ENCODE peak calls at places on chromosomes 11 and 22, in five cellular contexts. One of them, this sample, is unnamed.

GRCh38 chr22:36816338-36816634 is 549 bp downstream of the PVALB start:
- DNase-seq in fibroblast of lung: no peak
- DNase-seq in mammary epithelial cell: no peak
- DNase-seq in neural progenitor cell: peak
- DNase-seq in GM12865: no peak
- DNase-seq in this sample: no peak

GRCh38 chr22:20267441-20268288 is 453 bp downstream of the RTN4R start:
- DNase-seq in fibroblast of lung: no peak
- DNase-seq in mammary epithelial cell: peak
- DNase-seq in neural progenitor cell: peak
- DNase-seq in GM12865: no peak
- DNase-seq in this sample: no peak

GRCh38 chr11:110349109-110349996 is 52.9 kb upstream of the RDX start:
- DNase-seq in fibroblast of lung: peak
- DNase-seq in mammary epithelial cell: peak
- DNase-seq in neural progenitor cell: peak
- DNase-seq in GM12865: peak
- DNase-seq in this sample: no peak

GRCh38 chr11:120675171-120675570 is 163.6 kb downstream of the GRIK4 start:
- DNase-seq in fibroblast of lung: peak
- DNase-seq in mammary epithelial cell: no peak
- DNase-seq in neural progenitor cell: no peak
- DNase-seq in GM12865: no peak
- DNase-seq in this sample: peak

GRCh38 chr11:94084164-94084563 is 44.5 kb upstream of the PANX1 start:
- DNase-seq in fibroblast of lung: no peak
- DNase-seq in mammary epithelial cell: no peak
- DNase-seq in neural progenitor cell: no peak
- DNase-seq in GM12865: no peak
- DNase-seq in this sample: no peak

GRCh38 chr11:10263929-10264328 is 30.1 kb downstream of the SBF2 start:
- DNase-seq in fibroblast of lung: peak
- DNase-seq in mammary epithelial cell: peak
- DNase-seq in neural progenitor cell: no peak
- DNase-seq in GM12865: no peak
- DNase-seq in this sample: peak

GRCh38 chr22:17787159-17788022 is 13.1 kb upstream of the BID start:
- DNase-seq in fibroblast of lung: peak
- DNase-seq in mammary epithelial cell: no peak
- DNase-seq in neural progenitor cell: no peak
- DNase-seq in GM12865: no peak
- DNase-seq in this sample: no peak

GRCh38 chr22:50089231-50090140 is at the start of gene MOV10L1:
- DNase-seq in fibroblast of lung: peak
- DNase-seq in mammary epithelial cell: no peak
- DNase-seq in neural progenitor cell: no peak
- DNase-seq in GM12865: no peak
- DNase-seq in this sample: no peak

GRCh38 chr11:70775386-70775785 is 377.1 kb downstream of the CTTN start:
- DNase-seq in fibroblast of lung: no peak
- DNase-seq in mammary epithelial cell: no peak
- DNase-seq in neural progenitor cell: no peak
- DNase-seq in GM12865: no peak
- DNase-seq in this sample: no peak

GRCh38 chr11:110599207-110599606 is 113.0 kb downstream of the ARHGAP20 start:
- DNase-seq in fibroblast of lung: no peak
- DNase-seq in mammary epithelial cell: no peak
- DNase-seq in neural progenitor cell: no peak
- DNase-seq in GM12865: no peak
- DNase-seq in this sample: no peak

GRCh38 chr22:40624770-40625169 is 11.7 kb downstream of the MRTFA start:
- DNase-seq in fibroblast of lung: no peak
- DNase-seq in mammary epithelial cell: no peak
- DNase-seq in neural progenitor cell: no peak
- DNase-seq in GM12865: no peak
- DNase-seq in this sample: no peak

GRCh38 chr11:43419460-43419859 is 60.7 kb downstream of the TTC17 start:
- DNase-seq in fibroblast of lung: peak
- DNase-seq in mammary epithelial cell: peak
- DNase-seq in neural progenitor cell: peak
- DNase-seq in GM12865: peak
- DNase-seq in this sample: peak

GRCh38 chr11:36702330-36703054 is 104.5 kb upstream of the RAG2 start:
- DNase-seq in fibroblast of lung: peak
- DNase-seq in mammary epithelial cell: peak
- DNase-seq in neural progenitor cell: peak
- DNase-seq in GM12865: peak
- DNase-seq in this sample: peak

GRCh38 chr22:47308886-47309285 is 546.4 kb downstream of the TBC1D22A start:
- DNase-seq in fibroblast of lung: no peak
- DNase-seq in mammary epithelial cell: no peak
- DNase-seq in neural progenitor cell: no peak
- DNase-seq in GM12865: no peak
- DNase-seq in this sample: no peak

GRCh38 chr22:49373289-49373666 is 454.4 kb downstream of the BRD1 start:
- DNase-seq in fibroblast of lung: no peak
- DNase-seq in mammary epithelial cell: no peak
- DNase-seq in neural progenitor cell: no peak
- DNase-seq in GM12865: no peak
- DNase-seq in this sample: no peak

GRCh38 chr11:59849129-59849528 is 3.8 kb upstream of the CBLIF start:
- DNase-seq in fibroblast of lung: no peak
- DNase-seq in mammary epithelial cell: no peak
- DNase-seq in neural progenitor cell: no peak
- DNase-seq in GM12865: no peak
- DNase-seq in this sample: no peak

GRCh38 chr22:27512283-27512761 is 289.2 kb downstream of the MN1 start:
- DNase-seq in fibroblast of lung: peak
- DNase-seq in mammary epithelial cell: peak
- DNase-seq in neural progenitor cell: no peak
- DNase-seq in GM12865: no peak
- DNase-seq in this sample: peak

GRCh38 chr11:13942908-13943505 is 19.5 kb upstream of the SPON1 start:
- DNase-seq in fibroblast of lung: peak
- DNase-seq in mammary epithelial cell: peak
- DNase-seq in neural progenitor cell: no peak
- DNase-seq in GM12865: no peak
- DNase-seq in this sample: no peak

GRCh38 chr11:61362542-61362875 is 335 bp downstream of the TMEM138 start:
- DNase-seq in fibroblast of lung: peak
- DNase-seq in mammary epithelial cell: no peak
- DNase-seq in neural progenitor cell: no peak
- DNase-seq in GM12865: peak
- DNase-seq in this sample: no peak

GRCh38 chr11:78295347-78295746 is 106.6 kb downstream of the USP35 start:
- DNase-seq in fibroblast of lung: no peak
- DNase-seq in mammary epithelial cell: no peak
- DNase-seq in neural progenitor cell: no peak
- DNase-seq in GM12865: no peak
- DNase-seq in this sample: no peak

GRCh38 chr11:70324354-70325115 is 54.0 kb downstream of the PPFIA1 start:
- DNase-seq in fibroblast of lung: peak
- DNase-seq in mammary epithelial cell: no peak
- DNase-seq in neural progenitor cell: peak
- DNase-seq in GM12865: peak
- DNase-seq in this sample: no peak

GRCh38 chr11:10654211-10655150 is 39.1 kb downstream of the IRAG1 start:
- DNase-seq in fibroblast of lung: peak
- DNase-seq in mammary epithelial cell: peak
- DNase-seq in neural progenitor cell: peak
- DNase-seq in GM12865: peak
- DNase-seq in this sample: no peak

GRCh38 chr11:116986521-116987105 is 111.6 kb downstream of the SIK3 start:
- DNase-seq in fibroblast of lung: peak
- DNase-seq in mammary epithelial cell: peak
- DNase-seq in neural progenitor cell: no peak
- DNase-seq in GM12865: peak
- DNase-seq in this sample: peak

GRCh38 chr11:115437902-115438575 is 66.2 kb downstream of the CADM1 start:
- DNase-seq in fibroblast of lung: no peak
- DNase-seq in mammary epithelial cell: no peak
- DNase-seq in neural progenitor cell: no peak
- DNase-seq in GM12865: no peak
- DNase-seq in this sample: no peak

GRCh38 chr11:115430345-115430744 is 73.9 kb downstream of the CADM1 start:
- DNase-seq in fibroblast of lung: no peak
- DNase-seq in mammary epithelial cell: no peak
- DNase-seq in neural progenitor cell: no peak
- DNase-seq in GM12865: no peak
- DNase-seq in this sample: no peak

GRCh38 chr11:115433376-115433775 is 70.8 kb downstream of the CADM1 start:
- DNase-seq in fibroblast of lung: no peak
- DNase-seq in mammary epithelial cell: no peak
- DNase-seq in neural progenitor cell: no peak
- DNase-seq in GM12865: no peak
- DNase-seq in this sample: no peak
- TF ChIP-seq CTCF in fibroblast of lung: no peak
- TF ChIP-seq CTCF in mammary epithelial cell: no peak
- TF ChIP-seq CTCF in neural progenitor cell: no peak
- TF ChIP-seq CTCF in GM12865: no peak
- TF ChIP-seq CTCF in this sample: no peak

GRCh38 chr11:47376543-47377371 is 1.6 kb downstream of the SPI1 start:
- DNase-seq in fibroblast of lung: no peak
- DNase-seq in mammary epithelial cell: no peak
- DNase-seq in neural progenitor cell: no peak
- DNase-seq in GM12865: no peak
- DNase-seq in this sample: no peak
- H3K4me3 ChIP-seq in fibroblast of lung: no peak
- H3K4me3 ChIP-seq in mammary epithelial cell: no peak
- H3K4me3 ChIP-seq in neural progenitor cell: no peak
- H3K4me3 ChIP-seq in GM12865: peak
- H3K4me3 ChIP-seq in this sample: no peak

GRCh38 chr22:31199187-31199586 is 12.9 kb upstream of the LIMK2 start:
- DNase-seq in fibroblast of lung: no peak
- DNase-seq in mammary epithelial cell: no peak
- DNase-seq in neural progenitor cell: no peak
- DNase-seq in GM12865: no peak
- DNase-seq in this sample: no peak
- TF ChIP-seq CTCF in fibroblast of lung: no peak
- TF ChIP-seq CTCF in mammary epithelial cell: peak
- TF ChIP-seq CTCF in neural progenitor cell: peak
- TF ChIP-seq CTCF in GM12865: no peak
- TF ChIP-seq CTCF in this sample: no peak

DNA sequence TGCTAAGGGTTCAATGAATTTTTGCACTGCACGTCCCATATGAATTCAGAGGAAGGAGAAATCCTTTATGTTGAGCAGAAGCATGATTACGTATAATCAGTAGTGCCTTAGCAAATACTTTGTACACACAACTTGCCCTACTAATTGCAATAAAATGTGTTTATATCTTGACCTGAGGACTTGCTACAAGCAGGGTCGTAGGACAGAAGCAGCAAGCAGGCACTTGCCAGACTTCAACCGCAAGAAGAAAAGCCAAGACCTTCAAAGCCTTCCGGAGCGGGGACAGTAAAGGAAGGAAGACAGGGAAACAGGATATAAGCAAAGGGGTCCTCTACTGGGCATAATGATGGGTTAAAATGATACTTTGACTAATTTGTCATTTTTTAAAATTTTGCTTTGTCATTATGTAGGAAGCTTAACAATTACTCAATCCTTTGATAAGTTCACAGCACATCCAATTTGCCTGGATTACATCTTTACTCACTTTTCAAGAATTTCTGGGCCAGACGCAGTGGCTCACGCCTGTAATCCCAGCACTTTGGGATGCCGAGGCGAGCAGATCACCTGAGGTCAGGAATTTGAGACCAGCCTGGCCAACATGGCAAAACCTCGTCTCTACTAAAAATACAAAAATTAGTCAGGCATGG is 23.2 kb upstream of the UBASH3B start:
- DNase-seq in fibroblast of lung: peak
- DNase-seq in mammary epithelial cell: peak
- DNase-seq in neural progenitor cell: no peak
- DNase-seq in GM12865: no peak
- DNase-seq in this sample: no peak
- H3K4me3 ChIP-seq in fibroblast of lung: no peak
- H3K4me3 ChIP-seq in mammary epithelial cell: no peak
- H3K4me3 ChIP-seq in neural progenitor cell: no peak
- H3K4me3 ChIP-seq in GM12865: no peak
- H3K4me3 ChIP-seq in this sample: no peak

DNA sequence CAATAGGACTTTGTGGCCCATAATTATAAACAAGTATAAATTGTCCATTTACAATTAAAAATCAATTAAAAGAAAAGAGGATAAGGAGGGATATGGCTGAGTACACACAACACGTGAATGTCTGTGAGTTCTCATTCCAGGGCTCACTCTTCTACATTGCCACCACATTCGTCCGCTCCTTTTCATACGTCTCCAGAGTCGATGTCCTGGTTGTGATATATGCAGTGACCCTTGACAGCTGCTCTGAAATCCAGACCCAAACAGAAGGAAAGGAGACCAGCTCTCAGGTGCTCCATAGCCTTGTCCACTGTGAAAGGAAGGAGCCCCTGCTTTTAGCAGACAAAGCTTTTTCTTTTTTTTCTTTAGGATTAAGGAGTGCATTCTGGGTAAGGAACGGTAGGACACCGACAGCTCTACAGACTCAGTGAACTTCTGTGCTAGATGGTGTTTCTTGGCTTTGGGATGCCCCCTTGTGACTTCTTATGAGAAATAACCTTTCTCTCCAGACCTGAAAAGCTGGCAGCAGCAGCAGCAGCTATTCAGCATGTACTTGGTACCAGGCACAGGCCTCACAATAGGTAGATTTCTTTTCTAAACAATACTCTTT is 19.7 kb upstream of the DNAJB13 start:
- DNase-seq in fibroblast of lung: peak
- DNase-seq in mammary epithelial cell: peak
- DNase-seq in neural progenitor cell: peak
- DNase-seq in GM12865: peak
- DNase-seq in this sample: peak
- TF ChIP-seq CTCF in fibroblast of lung: peak
- TF ChIP-seq CTCF in mammary epithelial cell: peak
- TF ChIP-seq CTCF in neural progenitor cell: peak
- TF ChIP-seq CTCF in GM12865: peak
- TF ChIP-seq CTCF in this sample: peak

GRCh38 chr22:22673099-22673498 is 28.7 kb downstream of the GGTLC2 start:
- DNase-seq in fibroblast of lung: no peak
- DNase-seq in mammary epithelial cell: no peak
- DNase-seq in neural progenitor cell: no peak
- DNase-seq in GM12865: no peak
- DNase-seq in this sample: no peak
- H3K4me3 ChIP-seq in fibroblast of lung: no peak
- H3K4me3 ChIP-seq in mammary epithelial cell: no peak
- H3K4me3 ChIP-seq in neural progenitor cell: no peak
- H3K4me3 ChIP-seq in GM12865: no peak
- H3K4me3 ChIP-seq in this sample: no peak

DNA sequence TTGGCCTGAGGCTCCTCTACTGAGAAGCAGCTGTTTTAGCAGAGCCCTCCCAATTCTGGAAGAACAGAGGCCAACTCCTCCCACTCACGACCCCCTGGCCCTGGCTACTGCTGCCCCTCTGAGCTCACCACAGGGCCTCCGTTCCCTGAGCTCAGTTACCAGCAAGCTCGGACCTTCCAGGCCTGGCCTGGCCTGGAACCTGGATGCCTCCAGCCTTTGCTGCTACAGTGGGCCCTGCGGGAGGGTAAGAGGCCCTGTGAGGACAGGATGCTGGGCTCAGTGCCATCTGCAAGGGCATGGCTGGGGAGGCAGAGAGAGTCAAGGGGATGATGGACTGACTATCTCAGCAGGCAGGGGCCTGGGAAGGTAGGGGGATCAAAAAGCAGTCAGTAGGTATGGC is 209.9 kb upstream of the NCAM1 start:
- DNase-seq in fibroblast of lung: no peak
- DNase-seq in mammary epithelial cell: no peak
- DNase-seq in neural progenitor cell: no peak
- DNase-seq in GM12865: no peak
- DNase-seq in this sample: no peak
- TF ChIP-seq CTCF in fibroblast of lung: no peak
- TF ChIP-seq CTCF in mammary epithelial cell: no peak
- TF ChIP-seq CTCF in neural progenitor cell: no peak
- TF ChIP-seq CTCF in GM12865: no peak
- TF ChIP-seq CTCF in this sample: no peak